ENCODE peak calls at places on chromosome 3, in seven cellular contexts. U is H9, O is IMR-90, H is H1, P is mesendoderm, X is trophoblast cell, F is mesenchymal stem cell. N is an unnamed sample.

GRCh38 chr3:155185623-155186022 is 105.5 kb downstream of the MME start:
- DNase-seq in U (peak), O (peak), H (no peak), P (peak), X (no peak), F (peak), N (no peak)

GRCh38 chr3:90010341-90010740 is 902.9 kb downstream of the EPHA3 start:
- DNase-seq in U (no peak), O (peak), H (no peak), P (peak), X (no peak), F (peak), N (no peak)

GRCh38 chr3:179853176-179853575 is 183.6 kb downstream of the PEX5L start:
- DNase-seq in U (no peak), O (peak), H (no peak), P (no peak), X (no peak), F (peak), N (no peak)

GRCh38 chr3:50415066-50415465 is 55.7 kb upstream of the TMEM115 start:
- DNase-seq in U (peak), O (no peak), H (no peak), P (peak), X (no peak), F (no peak), N (no peak)

GRCh38 chr3:172680684-172681083 is 30.2 kb downstream of the NCEH1 start:
- DNase-seq in U (no peak), O (no peak), H (no peak), P (no peak), X (no peak), F (no peak), N (no peak)

GRCh38 chr3:56356820-56357219 is 111.4 kb downstream of the ERC2 start:
- DNase-seq in U (no peak), O (no peak), H (no peak), P (no peak), X (no peak), F (no peak), N (no peak)

GRCh38 chr3:55128201-55128870 is 200.5 kb upstream of the LRTM1 start:
- DNase-seq in U (no peak), O (peak), H (no peak), P (peak), X (no peak), F (no peak), N (peak)

GRCh38 chr3:132874701-132875100 is 152.5 kb upstream of the NPHP3 start:
- DNase-seq in U (no peak), O (no peak), H (no peak), P (no peak), X (no peak), F (no peak), N (no peak)

GRCh38 chr3:151379083-151379734 is 5.3 kb downstream of the P2RY12 start:
- DNase-seq in U (peak), O (no peak), H (no peak), P (peak), X (no peak), F (peak), N (peak)

GRCh38 chr3:152621006-152621868 is 213.7 kb upstream of the P2RY1 start:
- DNase-seq in U (no peak), O (no peak), H (no peak), P (peak), X (no peak), F (peak), N (no peak)

GRCh38 chr3:171556574-171557145 is 96.5 kb upstream of the TNIK start:
- DNase-seq in U (no peak), O (peak), H (no peak), P (peak), X (no peak), F (no peak), N (no peak)

GRCh38 chr3:180059351-180059750 is 22.6 kb upstream of the PEX5L start:
- DNase-seq in U (no peak), O (peak), H (no peak), P (no peak), X (no peak), F (no peak), N (no peak)

GRCh38 chr3:38579146-38579545 is 70.3 kb downstream of the SCN5A start:
- DNase-seq in U (peak), O (no peak), H (no peak), P (peak), X (peak), F (no peak), N (no peak)

DNA sequence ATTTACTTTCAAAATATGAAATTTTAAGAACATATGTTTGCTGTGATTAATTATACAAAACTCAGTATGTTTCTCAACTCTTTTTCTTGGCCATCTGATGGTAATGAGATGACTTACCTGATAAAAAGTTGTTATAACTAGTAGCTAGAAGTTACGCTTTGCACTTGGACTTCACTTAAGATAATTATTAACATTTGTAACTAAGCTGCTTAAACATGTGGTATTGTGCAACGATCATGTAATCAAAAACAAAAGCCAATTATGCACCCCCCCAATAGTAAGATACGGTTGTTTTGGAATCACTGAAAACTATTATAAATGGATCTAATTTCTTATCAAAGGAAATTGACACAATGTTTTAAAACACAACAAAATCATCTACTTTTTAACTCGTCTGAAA is 342.9 kb downstream of the CNTN3 start:
- DNase-seq in U (no peak), O (no peak), H (no peak), P (no peak), X (no peak), F (no peak), N (no peak)
- H2BK5ac ChIP-seq in U (no peak), O (no peak), H (no peak), P (no peak), X (no peak), F (no peak), N (no peak)

GRCh38 chr3:88221726-88222125 is 72.0 kb downstream of the C3orf38 start:
- DNase-seq in U (no peak), O (no peak), H (no peak), P (no peak), X (no peak), F (no peak), N (no peak)
- H3K9ac ChIP-seq in U (no peak), O (no peak), H (no peak), P (no peak), X (no peak), F (no peak), N (no peak)

GRCh38 chr3:43883729-43884396 is 193.1 kb downstream of the ABHD5 start:
- DNase-seq in U (no peak), O (no peak), H (no peak), P (no peak), X (no peak), F (no peak), N (no peak)
- H2BK5ac ChIP-seq in U (no peak), O (no peak), H (no peak), P (no peak), X (no peak), F (no peak), N (no peak)

GRCh38 chr3:134250717-134251220 is at the start of gene RYK:
- DNase-seq in U (peak), O (peak), H (peak), P (peak), X (peak), F (peak), N (peak)
- H3K9ac ChIP-seq in U (peak), O (peak), H (peak), P (peak), X (peak), F (peak), N (peak)

DNA sequence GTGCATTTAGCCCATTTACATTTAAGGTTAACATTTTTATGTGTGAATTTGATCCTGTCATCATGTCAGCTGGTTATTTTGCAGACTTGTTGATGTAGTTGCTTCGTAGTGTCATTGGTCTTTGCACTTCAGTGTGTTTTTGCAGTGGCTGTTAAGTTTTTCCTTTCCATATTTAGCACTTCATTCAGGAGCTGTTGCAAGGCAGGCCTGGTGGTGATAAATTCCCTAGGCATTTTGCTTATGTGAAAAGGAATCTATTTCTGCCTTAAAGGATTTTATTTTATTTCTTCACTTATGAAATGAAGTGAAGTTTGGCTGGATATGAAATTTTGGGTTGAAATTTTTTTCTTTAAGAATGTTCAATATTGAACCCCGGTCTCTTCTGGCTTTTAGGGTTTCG is 70.1 kb upstream of the CD96 start:
- DNase-seq in U (no peak), O (no peak), H (no peak), P (no peak), X (no peak), F (peak), N (no peak)
- H2BK5ac ChIP-seq in U (no peak), O (no peak), H (no peak), P (no peak), X (no peak), F (no peak), N (no peak)

DNA sequence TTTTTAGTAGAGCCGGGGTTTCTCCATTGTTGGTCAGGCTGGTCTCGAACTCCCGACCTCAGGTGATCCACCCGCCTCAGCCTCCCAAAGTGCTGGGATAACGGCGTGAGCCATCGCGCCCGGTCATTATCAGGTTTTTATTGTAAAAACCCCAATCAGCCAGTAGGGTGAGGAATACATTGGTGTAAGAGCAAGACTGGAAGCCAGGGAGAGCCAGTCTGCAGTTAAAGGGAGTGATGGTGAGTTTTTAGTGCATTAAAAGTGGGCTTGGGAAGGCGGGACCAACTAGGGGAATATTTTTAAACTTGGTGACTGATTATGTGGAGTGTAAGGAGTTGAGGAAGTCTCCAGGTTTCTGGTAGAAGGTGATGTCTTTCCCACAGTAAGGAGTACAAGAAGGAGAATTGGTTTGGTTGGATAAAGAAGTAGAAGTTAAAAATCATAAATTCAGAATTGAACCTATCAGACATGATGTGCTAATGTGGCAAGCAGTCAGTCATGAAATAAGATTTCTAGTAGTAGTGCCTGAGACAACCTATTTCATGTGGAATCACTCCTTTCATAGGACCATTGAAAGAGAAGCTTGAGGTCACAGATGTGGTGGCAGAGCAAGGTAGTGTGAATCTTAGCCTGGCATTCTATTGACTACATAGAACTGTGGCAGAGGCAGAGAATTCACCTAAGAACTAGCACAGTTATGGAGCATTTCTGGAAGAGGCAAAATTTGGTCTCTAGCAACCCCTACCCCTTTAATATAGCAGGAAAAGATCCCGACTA is 2.4 kb upstream of the DCBLD2 start:
- DNase-seq in U (peak), O (no peak), H (no peak), P (peak), X (no peak), F (no peak), N (no peak)
- H3K9ac ChIP-seq in U (no peak), O (no peak), H (no peak), P (no peak), X (no peak), F (peak), N (no peak)

DNA sequence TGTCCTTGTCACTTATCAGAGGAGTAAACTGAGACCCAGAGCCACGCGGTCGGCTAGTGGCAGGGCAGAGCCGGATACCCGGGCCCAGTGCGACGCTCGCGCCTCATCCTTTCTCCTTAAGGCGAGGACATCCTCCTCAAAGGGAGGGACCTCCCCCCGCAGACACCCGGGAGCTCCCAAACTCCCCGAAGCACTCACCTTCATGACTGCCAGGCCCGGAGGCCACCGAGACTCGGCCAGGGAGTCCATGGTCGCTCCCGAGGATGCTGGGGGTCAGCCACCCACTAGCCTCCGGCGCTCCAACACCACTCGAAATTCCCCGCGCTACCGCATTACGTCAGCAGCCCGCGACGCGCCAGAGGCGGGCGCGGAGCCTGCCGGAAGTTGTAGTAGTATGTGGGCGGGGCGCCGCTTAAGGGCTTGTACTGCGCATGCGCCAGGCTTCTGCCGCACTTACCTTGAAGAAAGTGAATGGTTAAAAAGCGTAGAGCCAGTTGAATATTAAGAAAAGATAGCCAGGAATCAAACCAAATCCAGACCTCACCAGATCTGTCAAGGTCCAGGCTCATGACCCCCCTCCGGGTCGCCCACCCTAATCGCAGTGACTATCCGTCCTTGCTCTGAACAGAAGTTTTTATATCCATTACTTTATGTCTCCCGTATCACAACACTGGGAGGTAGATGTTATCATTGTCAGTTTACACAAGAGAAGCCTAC is at the start of gene RAD18:
- DNase-seq in U (peak), O (peak), H (peak), P (peak), X (peak), F (peak), N (peak)
- H2BK5ac ChIP-seq in U (no peak), O (peak), H (peak), P (no peak), X (peak), F (peak), N (no peak)

GRCh38 chr3:197021231-197021630 is 8.4 kb downstream of the MELTF start:
- DNase-seq in U (peak), O (no peak), H (no peak), P (no peak), X (no peak), F (no peak), N (no peak)

GRCh38 chr3:197023241-197023997 is 6.2 kb downstream of the MELTF start:
- DNase-seq in U (no peak), O (no peak), H (no peak), P (no peak), X (no peak), F (no peak), N (no peak)

GRCh38 chr3:197021729-197022404 is 7.8 kb downstream of the MELTF start:
- DNase-seq in U (no peak), O (no peak), H (no peak), P (no peak), X (no peak), F (no peak), N (no peak)

GRCh38 chr3:197023998-197024651 is 5.5 kb downstream of the MELTF start:
- DNase-seq in U (peak), O (no peak), H (no peak), P (no peak), X (no peak), F (no peak), N (no peak)

DNA sequence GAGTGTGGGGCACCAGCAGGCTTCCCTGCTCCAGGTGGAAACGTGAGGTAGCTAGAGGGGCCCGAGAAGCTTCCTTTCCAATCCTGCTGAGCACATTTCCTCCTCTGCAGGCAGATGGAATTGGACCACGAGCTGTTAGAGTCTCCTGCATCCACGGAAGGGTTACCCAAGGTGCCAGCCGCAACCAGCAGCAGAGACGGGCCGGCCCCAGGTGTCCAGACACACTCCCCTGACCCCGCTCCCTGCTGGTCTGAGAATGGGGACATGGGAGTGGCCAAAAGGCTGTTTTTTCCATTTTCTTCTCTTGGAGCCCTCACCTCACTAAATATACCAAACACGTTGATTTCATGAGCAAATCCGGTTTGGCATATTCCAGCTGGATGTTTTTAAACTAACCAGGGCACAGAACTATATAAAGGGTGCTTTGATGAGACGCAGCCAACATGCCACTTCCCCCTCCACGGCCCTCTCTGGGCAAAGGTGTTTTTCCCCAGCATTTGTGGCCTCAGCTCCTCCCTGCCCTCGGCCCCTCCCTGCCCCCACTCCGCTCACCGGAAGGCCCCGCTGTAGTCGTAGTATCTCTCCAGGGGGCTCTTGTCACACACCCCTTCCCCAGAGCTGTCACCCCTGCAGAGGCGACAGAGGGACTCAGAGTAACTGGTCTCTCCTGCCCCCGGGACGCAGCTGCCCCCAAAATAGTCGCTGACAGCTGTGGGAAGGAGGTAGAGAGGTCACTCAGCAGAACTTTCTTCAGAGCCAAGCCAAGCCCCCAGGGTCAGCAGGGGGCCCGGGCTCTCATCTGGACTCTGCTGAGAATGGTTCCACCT is 7.0 kb downstream of the MELTF start:
- DNase-seq in U (peak), O (no peak), H (no peak), P (peak), X (no peak), F (no peak), N (no peak)
- H3K9ac ChIP-seq in U (no peak), O (no peak), H (no peak), P (no peak), X (no peak), F (no peak), N (no peak)

N was measured in neuronal stem cell.